ENCODE peak calls at places on chromosomes 7 and 10, in seven cellular contexts. One of them, this sample, is unnamed.

GRCh38 chr10:31467791-31468535 is 148.9 kb downstream of the ZEB1 start:
- DNase-seq in bronchial epithelial cell: peak; percentile 68
- DNase-seq in EL: peak; percentile 2
- DNase-seq in CD8-positive, alpha-beta memory T cell: no peak
- DNase-seq in activated naive CD4-positive, alpha-beta T cell treated with anti-CD3 and anti-CD28 coated beads, Interleukin-2, amount 10 ng/mL, durations not matched to agents 7 days and 5 days: peak; percentile 20
- DNase-seq in NAMALWA: peak; percentile 36
- DNase-seq in HEK293T: no peak
- DNase-seq in this sample: no peak

GRCh38 chr7:100515072-100515532 is 23.9 kb upstream of the AGFG2 start:
- DNase-seq in bronchial epithelial cell: peak; percentile 60
- DNase-seq in EL: peak; percentile 71
- DNase-seq in CD8-positive, alpha-beta memory T cell: no peak
- DNase-seq in activated naive CD4-positive, alpha-beta T cell treated with anti-CD3 and anti-CD28 coated beads, Interleukin-2, amount 10 ng/mL, durations not matched to agents 7 days and 5 days: no peak
- DNase-seq in NAMALWA: no peak
- DNase-seq in HEK293T: no peak
- DNase-seq in this sample: peak; percentile 24

GRCh38 chr7:20133803-20134202 is 83.4 kb downstream of the MACC1 start:
- DNase-seq in bronchial epithelial cell: no peak
- DNase-seq in EL: no peak
- DNase-seq in CD8-positive, alpha-beta memory T cell: no peak
- DNase-seq in activated naive CD4-positive, alpha-beta T cell treated with anti-CD3 and anti-CD28 coated beads, Interleukin-2, amount 10 ng/mL, durations not matched to agents 7 days and 5 days: no peak
- DNase-seq in NAMALWA: no peak
- DNase-seq in HEK293T: no peak
- DNase-seq in this sample: no peak

GRCh38 chr10:11610151-11610854 is 1.1 kb downstream of the USP6NL start:
- DNase-seq in bronchial epithelial cell: peak; percentile 9
- DNase-seq in EL: no peak
- DNase-seq in CD8-positive, alpha-beta memory T cell: no peak
- DNase-seq in activated naive CD4-positive, alpha-beta T cell treated with anti-CD3 and anti-CD28 coated beads, Interleukin-2, amount 10 ng/mL, durations not matched to agents 7 days and 5 days: no peak
- DNase-seq in NAMALWA: peak; percentile 61
- DNase-seq in HEK293T: no peak
- DNase-seq in this sample: no peak

GRCh38 chr7:96034940-96035727 is 262.8 kb downstream of the DYNC1I1 start:
- DNase-seq in bronchial epithelial cell: no peak
- DNase-seq in EL: no peak
- DNase-seq in CD8-positive, alpha-beta memory T cell: no peak
- DNase-seq in activated naive CD4-positive, alpha-beta T cell treated with anti-CD3 and anti-CD28 coated beads, Interleukin-2, amount 10 ng/mL, durations not matched to agents 7 days and 5 days: no peak
- DNase-seq in NAMALWA: no peak
- DNase-seq in HEK293T: no peak
- DNase-seq in this sample: no peak

GRCh38 chr7:47557317-47557985 is 24.5 kb downstream of the TNS3 start:
- DNase-seq in bronchial epithelial cell: no peak
- DNase-seq in EL: peak; percentile 83
- DNase-seq in CD8-positive, alpha-beta memory T cell: no peak
- DNase-seq in activated naive CD4-positive, alpha-beta T cell treated with anti-CD3 and anti-CD28 coated beads, Interleukin-2, amount 10 ng/mL, durations not matched to agents 7 days and 5 days: no peak
- DNase-seq in NAMALWA: no peak
- DNase-seq in HEK293T: no peak
- DNase-seq in this sample: no peak

GRCh38 chr10:16195178-16195769 is 241.5 kb upstream of the PTER start:
- DNase-seq in bronchial epithelial cell: no peak
- DNase-seq in EL: no peak
- DNase-seq in CD8-positive, alpha-beta memory T cell: no peak
- DNase-seq in activated naive CD4-positive, alpha-beta T cell treated with anti-CD3 and anti-CD28 coated beads, Interleukin-2, amount 10 ng/mL, durations not matched to agents 7 days and 5 days: no peak
- DNase-seq in NAMALWA: no peak
- DNase-seq in HEK293T: no peak
- DNase-seq in this sample: no peak

GRCh38 chr7:52365349-52365748 is 670.1 kb upstream of the POM121L12 start:
- DNase-seq in bronchial epithelial cell: no peak
- DNase-seq in EL: no peak
- DNase-seq in CD8-positive, alpha-beta memory T cell: no peak
- DNase-seq in activated naive CD4-positive, alpha-beta T cell treated with anti-CD3 and anti-CD28 coated beads, Interleukin-2, amount 10 ng/mL, durations not matched to agents 7 days and 5 days: no peak
- DNase-seq in NAMALWA: no peak
- DNase-seq in HEK293T: no peak
- DNase-seq in this sample: no peak

GRCh38 chr10:28985137-28985885 is 303.6 kb upstream of the LYZL1 start:
- DNase-seq in bronchial epithelial cell: no peak
- DNase-seq in EL: no peak
- DNase-seq in CD8-positive, alpha-beta memory T cell: no peak
- DNase-seq in activated naive CD4-positive, alpha-beta T cell treated with anti-CD3 and anti-CD28 coated beads, Interleukin-2, amount 10 ng/mL, durations not matched to agents 7 days and 5 days: no peak
- DNase-seq in NAMALWA: no peak
- DNase-seq in HEK293T: no peak
- DNase-seq in this sample: no peak

GRCh38 chr10:73226663-73227062 is 20.4 kb downstream of the DNAJC9 start:
- DNase-seq in bronchial epithelial cell: no peak
- DNase-seq in EL: no peak
- DNase-seq in CD8-positive, alpha-beta memory T cell: no peak
- DNase-seq in activated naive CD4-positive, alpha-beta T cell treated with anti-CD3 and anti-CD28 coated beads, Interleukin-2, amount 10 ng/mL, durations not matched to agents 7 days and 5 days: no peak
- DNase-seq in NAMALWA: no peak
- DNase-seq in HEK293T: no peak
- DNase-seq in this sample: no peak

GRCh38 chr7:90766814-90767564 is 170.9 kb downstream of the CDK14 start:
- DNase-seq in bronchial epithelial cell: peak; percentile 57
- DNase-seq in EL: peak; percentile 44
- DNase-seq in CD8-positive, alpha-beta memory T cell: no peak
- DNase-seq in activated naive CD4-positive, alpha-beta T cell treated with anti-CD3 and anti-CD28 coated beads, Interleukin-2, amount 10 ng/mL, durations not matched to agents 7 days and 5 days: no peak
- DNase-seq in NAMALWA: no peak
- DNase-seq in HEK293T: no peak
- DNase-seq in this sample: no peak

GRCh38 chr10:70589762-70590662 is 12.5 kb downstream of the PRF1 start:
- DNase-seq in bronchial epithelial cell: no peak
- DNase-seq in EL: peak; percentile 17
- DNase-seq in CD8-positive, alpha-beta memory T cell: no peak
- DNase-seq in activated naive CD4-positive, alpha-beta T cell treated with anti-CD3 and anti-CD28 coated beads, Interleukin-2, amount 10 ng/mL, durations not matched to agents 7 days and 5 days: no peak
- DNase-seq in NAMALWA: no peak
- DNase-seq in HEK293T: no peak
- DNase-seq in this sample: no peak

GRCh38 chr10:128624656-128625530 is 498.7 kb upstream of the MKI67 start:
- DNase-seq in bronchial epithelial cell: no peak
- DNase-seq in EL: no peak
- DNase-seq in CD8-positive, alpha-beta memory T cell: no peak
- DNase-seq in activated naive CD4-positive, alpha-beta T cell treated with anti-CD3 and anti-CD28 coated beads, Interleukin-2, amount 10 ng/mL, durations not matched to agents 7 days and 5 days: no peak
- DNase-seq in NAMALWA: no peak
- DNase-seq in HEK293T: no peak
- DNase-seq in this sample: no peak

GRCh38 chr7:43201912-43202311 is 89.5 kb downstream of the HECW1 start:
- DNase-seq in bronchial epithelial cell: peak; percentile 59
- DNase-seq in EL: peak; percentile 14
- DNase-seq in CD8-positive, alpha-beta memory T cell: no peak
- DNase-seq in activated naive CD4-positive, alpha-beta T cell treated with anti-CD3 and anti-CD28 coated beads, Interleukin-2, amount 10 ng/mL, durations not matched to agents 7 days and 5 days: no peak
- DNase-seq in NAMALWA: no peak
- DNase-seq in HEK293T: no peak
- DNase-seq in this sample: no peak

GRCh38 chr7:48938539-48938938 is 14.2 kb downstream of the CDC14C start:
- DNase-seq in bronchial epithelial cell: peak; percentile 10
- DNase-seq in EL: no peak
- DNase-seq in CD8-positive, alpha-beta memory T cell: no peak
- DNase-seq in activated naive CD4-positive, alpha-beta T cell treated with anti-CD3 and anti-CD28 coated beads, Interleukin-2, amount 10 ng/mL, durations not matched to agents 7 days and 5 days: no peak
- DNase-seq in NAMALWA: no peak
- DNase-seq in HEK293T: no peak
- DNase-seq in this sample: no peak

GRCh38 chr7:104848386-104848990 is 165.5 kb upstream of the KMT2E start:
- DNase-seq in bronchial epithelial cell: peak; percentile 23
- DNase-seq in EL: peak; percentile 53
- DNase-seq in CD8-positive, alpha-beta memory T cell: peak; percentile 32
- DNase-seq in activated naive CD4-positive, alpha-beta T cell treated with anti-CD3 and anti-CD28 coated beads, Interleukin-2, amount 10 ng/mL, durations not matched to agents 7 days and 5 days: peak; percentile 62
- DNase-seq in NAMALWA: peak; percentile 79
- DNase-seq in HEK293T: peak; percentile 50
- DNase-seq in this sample: no peak

GRCh38 chr7:74027683-74028320 is at the start of gene ELN:
- DNase-seq in bronchial epithelial cell: no peak
- DNase-seq in EL: no peak
- DNase-seq in CD8-positive, alpha-beta memory T cell: no peak
- DNase-seq in activated naive CD4-positive, alpha-beta T cell treated with anti-CD3 and anti-CD28 coated beads, Interleukin-2, amount 10 ng/mL, durations not matched to agents 7 days and 5 days: no peak
- DNase-seq in NAMALWA: no peak
- DNase-seq in HEK293T: no peak
- DNase-seq in this sample: no peak

GRCh38 chr7:77696643-77697534 is 630 bp downstream of the RSBN1L start:
- DNase-seq in bronchial epithelial cell: peak; percentile 62
- DNase-seq in EL: peak; percentile 61
- DNase-seq in CD8-positive, alpha-beta memory T cell: peak; percentile 43
- DNase-seq in activated naive CD4-positive, alpha-beta T cell treated with anti-CD3 and anti-CD28 coated beads, Interleukin-2, amount 10 ng/mL, durations not matched to agents 7 days and 5 days: peak; percentile 71
- DNase-seq in NAMALWA: peak; percentile 76
- DNase-seq in HEK293T: peak; percentile 36
- DNase-seq in this sample: no peak

This sample was measured in pulmonary artery endothelial cell.